ENCODE peak calls at places on chromosomes 5 and 9, in eight cellular contexts. One of them, this sample, is unnamed.

GRCh38 chr5:158498959-158499679 is 600.6 kb downstream of the EBF1 start:
- DNase-seq in transverse colon: no peak
- DNase-seq in A549: no peak
- DNase-seq in esophagus squamous epithelium: no peak
- DNase-seq in endothelial cell of umbilical vein: peak
- DNase-seq in suprapubic skin: no peak
- DNase-seq in IMR-90: no peak
- DNase-seq in sigmoid colon: no peak
- DNase-seq in this sample: no peak

GRCh38 chr5:4295663-4296339 is 700.2 kb downstream of the IRX1 start:
- DNase-seq in transverse colon: no peak
- DNase-seq in A549: no peak
- DNase-seq in esophagus squamous epithelium: no peak
- DNase-seq in endothelial cell of umbilical vein: no peak
- DNase-seq in suprapubic skin: no peak
- DNase-seq in IMR-90: no peak
- DNase-seq in sigmoid colon: no peak
- DNase-seq in this sample: peak

GRCh38 chr9:133605856-133606721 is 3.1 kb downstream of the FAM163B start:
- DNase-seq in transverse colon: no peak
- DNase-seq in A549: no peak
- DNase-seq in esophagus squamous epithelium: no peak
- DNase-seq in endothelial cell of umbilical vein: no peak
- DNase-seq in suprapubic skin: no peak
- DNase-seq in IMR-90: no peak
- DNase-seq in sigmoid colon: no peak
- DNase-seq in this sample: no peak

GRCh38 chr9:85158512-85158911 is 489.0 kb downstream of the NTRK2 start:
- DNase-seq in transverse colon: no peak
- DNase-seq in A549: no peak
- DNase-seq in esophagus squamous epithelium: no peak
- DNase-seq in endothelial cell of umbilical vein: no peak
- DNase-seq in suprapubic skin: no peak
- DNase-seq in IMR-90: no peak
- DNase-seq in sigmoid colon: no peak
- DNase-seq in this sample: no peak

GRCh38 chr5:170408189-170408588 is 19.0 kb upstream of the KCNMB1 start:
- DNase-seq in transverse colon: no peak
- DNase-seq in A549: no peak
- DNase-seq in esophagus squamous epithelium: no peak
- DNase-seq in endothelial cell of umbilical vein: no peak
- DNase-seq in suprapubic skin: no peak
- DNase-seq in IMR-90: no peak
- DNase-seq in sigmoid colon: no peak
- DNase-seq in this sample: no peak

GRCh38 chr5:172858511-172858989 is 24.5 kb downstream of the ERGIC1 start:
- DNase-seq in transverse colon: peak
- DNase-seq in A549: peak
- DNase-seq in esophagus squamous epithelium: no peak
- DNase-seq in endothelial cell of umbilical vein: no peak
- DNase-seq in suprapubic skin: no peak
- DNase-seq in IMR-90: no peak
- DNase-seq in sigmoid colon: no peak
- DNase-seq in this sample: peak

GRCh38 chr9:132849168-132849831 is 28.8 kb downstream of the AK8 start:
- DNase-seq in transverse colon: peak
- DNase-seq in A549: no peak
- DNase-seq in esophagus squamous epithelium: no peak
- DNase-seq in endothelial cell of umbilical vein: no peak
- DNase-seq in suprapubic skin: no peak
- DNase-seq in IMR-90: no peak
- DNase-seq in sigmoid colon: peak
- DNase-seq in this sample: no peak

GRCh38 chr5:14114615-14115251 is 28.4 kb upstream of the TRIO start:
- DNase-seq in transverse colon: no peak
- DNase-seq in A549: no peak
- DNase-seq in esophagus squamous epithelium: no peak
- DNase-seq in endothelial cell of umbilical vein: peak
- DNase-seq in suprapubic skin: no peak
- DNase-seq in IMR-90: no peak
- DNase-seq in sigmoid colon: no peak
- DNase-seq in this sample: no peak

GRCh38 chr9:88657893-88658292 is 122.9 kb downstream of the NXNL2 start:
- DNase-seq in transverse colon: no peak
- DNase-seq in A549: no peak
- DNase-seq in esophagus squamous epithelium: no peak
- DNase-seq in endothelial cell of umbilical vein: no peak
- DNase-seq in suprapubic skin: no peak
- DNase-seq in IMR-90: peak
- DNase-seq in sigmoid colon: no peak
- DNase-seq in this sample: no peak

GRCh38 chr5:25334288-25334790 is 689.6 kb upstream of the CDH10 start:
- DNase-seq in transverse colon: no peak
- DNase-seq in A549: no peak
- DNase-seq in esophagus squamous epithelium: no peak
- DNase-seq in endothelial cell of umbilical vein: no peak
- DNase-seq in suprapubic skin: no peak
- DNase-seq in IMR-90: no peak
- DNase-seq in sigmoid colon: no peak
- DNase-seq in this sample: no peak

GRCh38 chr9:101463397-101463796 is 27.8 kb upstream of the ALDOB start:
- DNase-seq in transverse colon: no peak
- DNase-seq in A549: no peak
- DNase-seq in esophagus squamous epithelium: no peak
- DNase-seq in endothelial cell of umbilical vein: no peak
- DNase-seq in suprapubic skin: no peak
- DNase-seq in IMR-90: peak
- DNase-seq in sigmoid colon: no peak
- DNase-seq in this sample: no peak

GRCh38 chr5:5978501-5979361 is 399.6 kb downstream of the MED10 start:
- DNase-seq in transverse colon: no peak
- DNase-seq in A549: no peak
- DNase-seq in esophagus squamous epithelium: no peak
- DNase-seq in endothelial cell of umbilical vein: no peak
- DNase-seq in suprapubic skin: no peak
- DNase-seq in IMR-90: no peak
- DNase-seq in sigmoid colon: no peak
- DNase-seq in this sample: no peak

GRCh38 chr5:129541648-129542251 is 81.7 kb downstream of the ADAMTS19 start:
- DNase-seq in transverse colon: no peak
- DNase-seq in A549: no peak
- DNase-seq in esophagus squamous epithelium: no peak
- DNase-seq in endothelial cell of umbilical vein: peak
- DNase-seq in suprapubic skin: no peak
- DNase-seq in IMR-90: peak
- DNase-seq in sigmoid colon: no peak
- DNase-seq in this sample: peak

GRCh38 chr5:71699233-71699632 is 19.8 kb upstream of the CARTPT start:
- DNase-seq in transverse colon: no peak
- DNase-seq in A549: no peak
- DNase-seq in esophagus squamous epithelium: no peak
- DNase-seq in endothelial cell of umbilical vein: peak
- DNase-seq in suprapubic skin: no peak
- DNase-seq in IMR-90: no peak
- DNase-seq in sigmoid colon: no peak
- DNase-seq in this sample: no peak

GRCh38 chr9:73869261-73869660 is 627.9 kb upstream of the RORB start:
- DNase-seq in transverse colon: peak
- DNase-seq in A549: no peak
- DNase-seq in esophagus squamous epithelium: no peak
- DNase-seq in endothelial cell of umbilical vein: peak
- DNase-seq in suprapubic skin: no peak
- DNase-seq in IMR-90: no peak
- DNase-seq in sigmoid colon: no peak
- DNase-seq in this sample: peak

GRCh38 chr9:37509536-37509935 is 23.8 kb downstream of the POLR1E start:
- DNase-seq in transverse colon: no peak
- DNase-seq in A549: no peak
- DNase-seq in esophagus squamous epithelium: no peak
- DNase-seq in endothelial cell of umbilical vein: no peak
- DNase-seq in suprapubic skin: no peak
- DNase-seq in IMR-90: no peak
- DNase-seq in sigmoid colon: no peak
- DNase-seq in this sample: no peak

GRCh38 chr9:37512439-37512838 is 26.7 kb downstream of the POLR1E start:
- DNase-seq in transverse colon: no peak
- DNase-seq in A549: no peak
- DNase-seq in esophagus squamous epithelium: no peak
- DNase-seq in endothelial cell of umbilical vein: no peak
- DNase-seq in suprapubic skin: no peak
- DNase-seq in IMR-90: no peak
- DNase-seq in sigmoid colon: no peak
- DNase-seq in this sample: no peak

GRCh38 chr9:37508834-37509206 is 23.1 kb downstream of the POLR1E start:
- DNase-seq in transverse colon: no peak
- DNase-seq in A549: no peak
- DNase-seq in esophagus squamous epithelium: no peak
- DNase-seq in endothelial cell of umbilical vein: no peak
- DNase-seq in suprapubic skin: no peak
- DNase-seq in IMR-90: no peak
- DNase-seq in sigmoid colon: no peak
- DNase-seq in this sample: no peak

GRCh38 chr9:37511715-37512010 is 25.9 kb downstream of the POLR1E start:
- DNase-seq in transverse colon: no peak
- DNase-seq in A549: no peak
- DNase-seq in esophagus squamous epithelium: no peak
- DNase-seq in endothelial cell of umbilical vein: no peak
- DNase-seq in suprapubic skin: no peak
- DNase-seq in IMR-90: no peak
- DNase-seq in sigmoid colon: no peak
- DNase-seq in this sample: no peak

GRCh38 chr9:37511006-37511714 is 25.4 kb downstream of the POLR1E start:
- DNase-seq in transverse colon: no peak
- DNase-seq in A549: no peak
- DNase-seq in esophagus squamous epithelium: no peak
- DNase-seq in endothelial cell of umbilical vein: no peak
- DNase-seq in suprapubic skin: no peak
- DNase-seq in IMR-90: no peak
- DNase-seq in sigmoid colon: no peak
- DNase-seq in this sample: no peak
- TF ChIP-seq POLR2A in transverse colon: no peak
- TF ChIP-seq POLR2A in A549: no peak
- TF ChIP-seq POLR2A in esophagus squamous epithelium: no peak
- TF ChIP-seq POLR2A in endothelial cell of umbilical vein: no peak
- TF ChIP-seq POLR2A in suprapubic skin: no peak
- TF ChIP-seq POLR2A in IMR-90: peak
- TF ChIP-seq POLR2A in sigmoid colon: no peak
- TF ChIP-seq POLR2A in this sample: no peak

DNA sequence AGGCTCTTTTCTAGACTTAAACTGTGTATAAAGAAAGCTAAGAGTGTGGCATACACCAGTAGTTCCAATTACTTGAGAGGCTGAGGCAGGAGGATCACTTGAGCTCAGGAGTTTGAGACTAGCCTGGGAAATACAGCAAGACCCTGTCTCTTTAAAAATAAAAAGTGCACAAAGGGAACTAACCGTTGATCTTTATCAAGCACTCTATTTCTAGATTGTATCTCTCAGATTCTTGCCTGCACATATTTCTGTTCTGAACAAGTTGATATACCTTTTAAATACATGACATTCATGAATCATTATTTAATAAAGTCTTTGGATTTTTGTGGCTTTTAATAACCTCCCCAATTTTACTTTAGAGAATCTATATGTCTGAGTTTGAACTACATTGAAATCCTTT is 47.2 kb downstream of the HMGCR start:
- DNase-seq in transverse colon: no peak
- DNase-seq in A549: no peak
- DNase-seq in esophagus squamous epithelium: no peak
- DNase-seq in endothelial cell of umbilical vein: no peak
- DNase-seq in suprapubic skin: no peak
- DNase-seq in IMR-90: no peak
- DNase-seq in sigmoid colon: no peak
- DNase-seq in this sample: no peak
- TF ChIP-seq POLR2A in transverse colon: no peak
- TF ChIP-seq POLR2A in A549: no peak
- TF ChIP-seq POLR2A in esophagus squamous epithelium: no peak
- TF ChIP-seq POLR2A in endothelial cell of umbilical vein: no peak
- TF ChIP-seq POLR2A in suprapubic skin: no peak
- TF ChIP-seq POLR2A in IMR-90: no peak
- TF ChIP-seq POLR2A in sigmoid colon: no peak
- TF ChIP-seq POLR2A in this sample: no peak

DNA sequence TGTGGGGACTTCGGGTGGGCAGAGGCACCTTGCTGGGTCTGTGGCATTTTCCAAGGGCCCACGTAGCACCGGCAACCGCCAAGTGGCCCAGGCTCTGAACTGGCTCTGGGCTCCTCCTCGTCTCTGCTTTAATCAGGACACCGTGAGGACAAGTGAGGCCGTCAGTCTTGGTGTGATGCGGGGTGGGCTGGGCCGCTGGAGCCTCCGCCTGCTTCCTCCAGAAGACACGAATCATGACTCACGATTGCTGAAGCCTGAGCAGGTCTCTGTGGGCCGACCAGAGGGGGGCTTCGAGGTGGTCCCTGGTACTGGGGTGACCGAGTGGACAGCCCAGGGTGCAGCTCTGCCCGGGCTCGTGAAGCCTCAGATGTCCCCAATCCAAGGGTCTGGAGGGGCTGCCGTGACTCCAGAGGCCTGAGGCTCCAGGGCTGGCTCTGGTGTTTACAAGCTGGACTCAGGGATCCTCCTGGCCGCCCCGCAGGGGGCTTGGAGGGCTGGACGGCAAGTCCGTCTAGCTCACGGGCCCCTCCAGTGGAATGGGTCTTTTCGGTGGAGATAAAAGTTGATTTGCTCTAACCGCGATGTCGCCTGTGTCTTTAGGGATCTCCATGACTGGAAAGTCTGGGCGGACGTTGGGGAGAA is 5.8 kb downstream of the DPP7 start:
- DNase-seq in transverse colon: no peak
- DNase-seq in A549: no peak
- DNase-seq in esophagus squamous epithelium: no peak
- DNase-seq in endothelial cell of umbilical vein: no peak
- DNase-seq in suprapubic skin: no peak
- DNase-seq in IMR-90: no peak
- DNase-seq in sigmoid colon: peak
- DNase-seq in this sample: no peak
- TF ChIP-seq POLR2A in transverse colon: no peak
- TF ChIP-seq POLR2A in A549: no peak
- TF ChIP-seq POLR2A in esophagus squamous epithelium: no peak
- TF ChIP-seq POLR2A in endothelial cell of umbilical vein: no peak
- TF ChIP-seq POLR2A in suprapubic skin: no peak
- TF ChIP-seq POLR2A in IMR-90: no peak
- TF ChIP-seq POLR2A in sigmoid colon: no peak
- TF ChIP-seq POLR2A in this sample: no peak

DNA sequence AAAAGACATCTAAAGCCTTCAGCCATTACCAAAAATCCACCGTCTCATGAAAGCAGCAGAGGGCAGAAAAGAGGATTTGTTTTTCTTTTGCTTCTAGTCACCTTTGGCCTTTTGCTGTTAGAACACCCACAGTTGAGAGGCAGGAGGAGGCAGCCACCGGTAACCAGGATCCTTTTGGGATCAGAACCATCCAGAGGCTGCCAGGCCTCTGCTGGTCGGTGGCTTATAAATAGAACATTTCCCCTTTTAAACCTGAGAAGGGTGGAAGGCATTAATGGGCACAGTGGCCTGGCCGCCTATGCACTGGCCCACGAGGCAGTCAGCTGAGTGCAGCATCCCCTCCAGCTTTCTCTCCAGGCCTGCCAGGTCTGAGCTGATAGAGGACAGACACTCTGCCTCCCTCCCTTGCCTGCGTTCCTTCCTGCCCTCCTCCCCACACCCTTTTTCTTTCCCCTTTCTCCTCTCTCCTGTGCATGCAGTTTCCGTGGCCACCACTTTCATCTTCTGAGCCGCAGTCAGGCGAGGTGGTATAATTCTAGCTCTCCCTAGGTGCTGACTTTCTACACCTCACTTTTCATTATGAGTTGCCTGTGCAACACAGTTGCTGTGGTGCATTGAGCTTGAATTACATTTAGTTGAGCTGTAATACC is 253.4 kb downstream of the ARHGAP26 start:
- DNase-seq in transverse colon: peak
- DNase-seq in A549: no peak
- DNase-seq in esophagus squamous epithelium: no peak
- DNase-seq in endothelial cell of umbilical vein: no peak
- DNase-seq in suprapubic skin: no peak
- DNase-seq in IMR-90: peak
- DNase-seq in sigmoid colon: peak
- DNase-seq in this sample: no peak
- TF ChIP-seq POLR2A in transverse colon: no peak
- TF ChIP-seq POLR2A in A549: no peak
- TF ChIP-seq POLR2A in esophagus squamous epithelium: no peak
- TF ChIP-seq POLR2A in endothelial cell of umbilical vein: no peak
- TF ChIP-seq POLR2A in suprapubic skin: no peak
- TF ChIP-seq POLR2A in IMR-90: no peak
- TF ChIP-seq POLR2A in sigmoid colon: no peak
- TF ChIP-seq POLR2A in this sample: no peak